ENCODE peak calls at places on chromosome 16, in five cellular contexts. I is lower leg skin, K is HCT116, F is thoracic aorta, V is fibroblast of villous mesenchyme. B is an unnamed sample.

GRCh38 chr16:29849505-29849904 is 13.5 kb downstream of the CDIPT start:
- DNase-seq in I (no peak), K (no peak), F (no peak), V (no peak), B (no peak)

GRCh38 chr16:19859603-19860002 is 25.0 kb downstream of the GPRC5B start:
- DNase-seq in I (no peak), K (no peak), F (no peak), V (no peak), B (no peak)

GRCh38 chr16:3949287-3949686 is 68.8 kb upstream of the CREBBP start:
- DNase-seq in I (no peak), K (no peak), F (no peak), V (no peak), B (no peak)

GRCh38 chr16:6206080-6206479 is 1108.5 kb upstream of the EEF2KMT start:
- DNase-seq in I (no peak), K (no peak), F (no peak), V (no peak), B (no peak)

GRCh38 chr16:81319221-81319912 is 4.6 kb downstream of the GAN start:
- DNase-seq in I (no peak), K (no peak), F (no peak), V (peak), B (no peak)

GRCh38 chr16:87317766-87318121 is 552 bp upstream of the C16orf95 start:
- DNase-seq in I (peak), K (no peak), F (no peak), V (peak), B (no peak)

GRCh38 chr16:4290236-4290830 is 17.5 kb upstream of the TFAP4 start:
- DNase-seq in I (no peak), K (peak), F (no peak), V (peak), B (no peak)

GRCh38 chr16:3793161-3793576 is 75.8 kb upstream of the TRAP1 start:
- DNase-seq in I (peak), K (no peak), F (peak), V (no peak), B (no peak)

DNA sequence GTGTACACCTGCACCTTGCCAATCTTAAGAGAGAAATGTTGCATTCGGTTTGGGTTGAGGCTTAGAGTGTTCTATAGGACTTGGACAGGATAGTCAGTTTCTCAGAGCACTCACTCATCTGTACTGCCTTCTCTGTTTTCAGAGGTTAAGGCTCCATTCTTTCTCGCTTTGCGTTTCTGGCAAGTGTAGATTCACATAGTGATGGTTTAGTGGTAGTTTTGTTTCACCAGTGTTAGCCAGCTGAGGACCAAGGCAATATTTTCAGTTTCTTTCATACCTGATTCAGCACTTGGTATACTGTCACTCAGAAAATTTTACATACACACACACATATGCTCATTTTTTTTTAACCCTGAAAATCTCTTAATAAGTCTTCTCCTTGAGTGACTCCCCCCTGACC is 1.3 kb downstream of the ATXN1L start:
- DNase-seq in I (no peak), K (no peak), F (no peak), V (no peak), B (no peak)
- H3K4me3 ChIP-seq in I (peak), K (peak), F (peak), V (peak), B (peak)

GRCh38 chr16:83755391-83755790 is 52.4 kb upstream of the HSBP1 start:
- DNase-seq in I (no peak), K (no peak), F (no peak), V (no peak), B (no peak)
- TF ChIP-seq CTCF in I (no peak), K (no peak), F (no peak), V (no peak), B (no peak)

GRCh38 chr16:56999409-57000270 is 10.3 kb downstream of the NLRC5 start:
- DNase-seq in I (no peak), K (no peak), F (no peak), V (no peak), B (no peak)
- H3K4me3 ChIP-seq in I (no peak), K (no peak), F (no peak), V (no peak), B (peak)

GRCh38 chr16:72787519-72788268 is 260.2 kb downstream of the ZFHX3 start:
- DNase-seq in I (peak), K (no peak), F (peak), V (peak), B (peak)
- TF ChIP-seq CTCF in I (no peak), K (no peak), F (no peak), V (no peak), B (no peak)

GRCh38 chr16:28492511-28492910 is 637 bp upstream of the CLN3 start:
- DNase-seq in I (no peak), K (no peak), F (no peak), V (no peak), B (no peak)
- H3K4me3 ChIP-seq in I (no peak), K (peak), F (peak), V (peak), B (peak)

GRCh38 chr16:65126845-65127624 is 5.2 kb upstream of the CDH11 start:
- DNase-seq in I (no peak), K (no peak), F (no peak), V (no peak), B (no peak)
- TF ChIP-seq CTCF in I (no peak), K (peak), F (peak), V (peak), B (peak)